ENCODE peak calls at places on chromosomes 13 and 19, in ten cellular contexts. S is A549, C is H1, P is tibial nerve, Q is stomach, R is SK-N-SH, M is sigmoid colon, F is suprapubic skin, K is transverse colon, G is upper lobe of left lung. Y is an unnamed sample.

GRCh38 chr13:101417043-101417406 is 717 bp upstream of the NALCN start:
- DNase-seq in S (peak; percentile 9), C (no peak), P (no peak), Q (no peak), R (peak; percentile 51), M (no peak), F (no peak), K (no peak), G (no peak), Y (no peak)

GRCh38 chr13:59774511-59774911 is 389.2 kb downstream of the DIAPH3 start:
- DNase-seq in S (no peak), C (no peak), P (no peak), Q (no peak), R (no peak), M (no peak), F (no peak), K (no peak), G (no peak), Y (no peak)

GRCh38 chr19:6221878-6222746 is 57.7 kb downstream of the MLLT1 start:
- DNase-seq in S (no peak), C (no peak), P (no peak), Q (peak; percentile 44), R (no peak), M (no peak), F (no peak), K (no peak), G (no peak), Y (peak; percentile 53)

GRCh38 chr13:72565893-72566292 is 161.5 kb downstream of the MZT1 start:
- DNase-seq in S (no peak), C (no peak), P (no peak), Q (no peak), R (peak; percentile 11), M (no peak), F (no peak), K (no peak), G (no peak), Y (no peak)

GRCh38 chr13:51151463-51151862 is 40.4 kb upstream of the C13orf42 start:
- DNase-seq in S (no peak), C (no peak), P (no peak), Q (no peak), R (no peak), M (no peak), F (no peak), K (no peak), G (no peak), Y (no peak)

GRCh38 chr19:39768334-39768733 is 10.3 kb upstream of the LEUTX start:
- DNase-seq in S (no peak), C (no peak), P (no peak), Q (no peak), R (no peak), M (no peak), F (no peak), K (no peak), G (peak; percentile 21), Y (no peak)

GRCh38 chr13:52010890-52011689 is at the start of gene ATP7B:
- DNase-seq in S (peak; percentile 31), C (peak; percentile 82), P (no peak), Q (no peak), R (peak; percentile 57), M (peak; percentile 68), F (no peak), K (peak; percentile 34), G (peak; percentile 26), Y (no peak)

GRCh38 chr19:13987101-13987890 is 18.8 kb downstream of the RFX1 start:
- DNase-seq in S (no peak), C (no peak), P (peak; percentile 27), Q (peak; percentile 45), R (peak; percentile 53), M (no peak), F (no peak), K (no peak), G (peak; percentile 88), Y (no peak)

GRCh38 chr13:24161010-24161775 is 673 bp downstream of the SPATA13 start:
- DNase-seq in S (no peak), C (peak; percentile 75), P (no peak), Q (peak; percentile 78), R (peak; percentile 65), M (peak; percentile 73), F (no peak), K (peak; percentile 58), G (no peak), Y (peak; percentile 52)

GRCh38 chr13:24162604-24163003 is 2.1 kb downstream of the SPATA13 start:
- DNase-seq in S (no peak), C (no peak), P (no peak), Q (no peak), R (no peak), M (no peak), F (no peak), K (no peak), G (no peak), Y (no peak)

GRCh38 chr13:24161980-24162517 is 1.5 kb downstream of the SPATA13 start:
- DNase-seq in S (no peak), C (no peak), P (no peak), Q (peak; percentile 80), R (no peak), M (no peak), F (no peak), K (peak; percentile 78), G (no peak), Y (no peak)

GRCh38 chr13:24159362-24159761 is 1.2 kb upstream of the SPATA13 start:
- DNase-seq in S (no peak), C (no peak), P (no peak), Q (no peak), R (no peak), M (no peak), F (no peak), K (no peak), G (no peak), Y (no peak)

GRCh38 chr13:24159921-24160324 is 597 bp upstream of the SPATA13 start:
- DNase-seq in S (no peak), C (peak; percentile 70), P (no peak), Q (no peak), R (peak; percentile 46), M (no peak), F (no peak), K (no peak), G (no peak), Y (no peak)
- H3K4me3 ChIP-seq in S (peak overlapping the region; percentile 69), C (peak overlapping the region; percentile 32), P (peak overlapping the region; percentile 97), Q (peak overlapping the region; percentile 78), R (peak overlapping the region; percentile 72), M (peak overlapping the region; percentile 71), F (peak overlapping the region; percentile 70), K (peak overlapping the region; percentile 84), G (peak overlapping the region; percentile 94), Y (peak overlapping the region; percentile 75)

GRCh38 chr19:48297975-48298374 is 27.4 kb upstream of the EMP3 start:
- DNase-seq in S (no peak), C (no peak), P (no peak), Q (no peak), R (no peak), M (no peak), F (no peak), K (no peak), G (no peak), Y (no peak)

GRCh38 chr19:48301886-48302599 is 23.3 kb upstream of the EMP3 start:
- DNase-seq in S (no peak), C (no peak), P (no peak), Q (no peak), R (no peak), M (no peak), F (no peak), K (no peak), G (no peak), Y (no peak)

GRCh38 chr19:48292798-48293197 is 22.9 kb downstream of the ZNF114 start:
- DNase-seq in S (no peak), C (no peak), P (no peak), Q (no peak), R (no peak), M (no peak), F (no peak), K (no peak), G (no peak), Y (no peak)

GRCh38 chr19:48295458-48295857 is 25.6 kb downstream of the ZNF114 start:
- DNase-seq in S (no peak), C (no peak), P (no peak), Q (no peak), R (no peak), M (no peak), F (no peak), K (no peak), G (no peak), Y (no peak)

DNA sequence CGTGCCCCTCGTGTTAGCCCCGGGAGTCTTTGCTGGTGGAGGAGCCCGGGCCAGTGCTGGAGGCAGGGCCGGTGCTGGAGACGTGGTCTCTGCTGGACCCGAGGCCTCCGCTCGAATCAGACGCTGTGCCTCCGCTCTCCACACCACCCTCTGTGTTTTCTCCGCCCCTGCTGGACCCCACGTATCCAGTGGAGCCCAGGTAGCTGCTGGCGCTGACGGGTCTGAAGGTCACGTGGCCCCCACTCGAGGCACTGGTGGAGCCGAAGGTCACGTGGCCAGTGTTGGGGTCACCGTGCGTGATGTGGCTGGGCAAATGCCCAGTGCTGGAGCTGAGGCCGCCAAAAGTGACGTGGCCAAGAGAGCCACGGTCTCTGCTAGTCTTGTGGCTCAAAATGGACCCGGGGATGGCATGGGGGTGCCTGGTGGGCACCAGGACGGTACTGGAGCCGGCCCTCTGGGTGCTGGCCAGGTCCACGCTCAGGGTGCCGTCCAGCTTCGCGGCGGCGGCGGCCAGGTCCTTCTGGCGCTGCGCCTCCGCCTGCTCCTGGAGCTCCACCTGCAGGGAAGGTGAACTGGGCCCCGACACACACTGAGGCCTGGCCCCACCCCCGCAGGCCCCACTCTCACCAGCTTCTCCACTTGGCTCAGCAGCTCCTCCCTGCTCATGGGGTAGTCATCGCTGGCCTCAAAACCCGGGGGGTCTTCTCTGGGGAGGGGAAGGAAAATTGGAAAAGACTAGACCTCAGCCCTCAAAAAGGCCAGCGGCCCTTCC is 27.3 kb downstream of the ZNF114 start:
- DNase-seq in S (no peak), C (peak; percentile 60), P (no peak), Q (no peak), R (no peak), M (no peak), F (no peak), K (no peak), G (no peak), Y (no peak)
- TF ChIP-seq EP300 in S (no peak), C (no peak), P (no peak), Q (no peak), R (no peak), M (no peak), F (no peak), K (no peak), G (no peak), Y (no peak)

DNA sequence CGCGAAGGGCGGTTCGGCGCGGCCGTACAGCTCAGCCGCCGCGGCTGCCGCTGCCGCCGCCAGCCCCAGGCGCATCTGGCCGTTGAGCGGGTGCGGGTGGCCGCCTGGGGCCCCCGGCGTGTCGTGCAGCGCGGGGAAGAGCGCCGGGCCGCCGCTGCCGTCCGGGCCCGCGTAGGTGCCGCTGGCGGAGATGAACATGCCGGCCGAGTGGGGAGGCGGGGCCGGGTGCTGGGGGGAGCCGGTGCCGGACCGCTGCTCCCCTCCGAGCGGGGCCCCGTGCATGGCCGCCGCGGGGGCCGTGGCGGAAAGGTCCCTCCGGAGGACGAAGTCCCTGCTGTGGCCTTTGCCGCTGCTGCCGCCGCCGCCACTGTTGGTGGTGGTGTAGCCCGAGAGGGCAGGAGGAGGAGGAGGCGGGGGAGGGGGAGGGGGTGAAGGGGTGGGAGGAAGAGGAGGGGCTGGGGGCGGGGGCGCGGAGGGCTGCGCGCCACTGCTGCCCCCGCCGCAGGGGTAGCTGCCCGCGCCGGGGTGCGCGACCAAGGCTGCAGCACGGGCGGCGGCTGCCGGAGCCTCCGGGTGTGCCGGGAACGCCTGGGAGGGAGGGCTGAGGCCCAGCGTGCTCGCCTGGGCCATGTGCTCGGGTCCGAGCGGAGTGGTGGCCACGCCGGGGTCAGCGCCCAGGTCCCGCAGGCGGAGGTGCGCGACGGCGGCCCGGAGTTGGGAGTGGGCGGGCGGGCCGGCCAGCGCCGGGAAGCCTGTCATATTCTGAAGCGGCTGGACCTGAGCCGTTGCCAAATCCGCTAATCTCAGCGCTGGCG is 599 bp downstream of the ZIC5 start:
- DNase-seq in S (no peak), C (peak; percentile 84), P (no peak), Q (no peak), R (peak; percentile 50), M (no peak), F (no peak), K (no peak), G (no peak), Y (no peak)
- H3K4me3 ChIP-seq in S (peak overlapping the region; percentile 95), C (peak overlapping the region; percentile 73), P (no peak overlapping the region), Q (peak overlapping the region; percentile 37), R (no peak overlapping the region), M (peak overlapping the region; percentile 25), F (peak overlapping the region; percentile 47), K (peak overlapping the region; percentile 47), G (peak overlapping the region; percentile 31), Y (peak overlapping the region; percentile 9)

GRCh38 chr19:42114412-42114811 is 17.8 kb downstream of the POU2F2 start:
- DNase-seq in S (no peak), C (no peak), P (no peak), Q (no peak), R (no peak), M (no peak), F (no peak), K (peak; percentile 76), G (no peak), Y (no peak)

GRCh38 chr19:42113641-42114348 is 18.5 kb downstream of the POU2F2 start:
- DNase-seq in S (peak; percentile 97), C (no peak), P (no peak), Q (no peak), R (no peak), M (no peak), F (no peak), K (no peak), G (no peak), Y (no peak)

GRCh38 chr19:42116308-42117075 is 15.8 kb downstream of the POU2F2 start:
- DNase-seq in S (no peak), C (no peak), P (no peak), Q (no peak), R (no peak), M (no peak), F (no peak), K (no peak), G (no peak), Y (no peak)

GRCh38 chr19:42115705-42116104 is 16.5 kb downstream of the POU2F2 start:
- DNase-seq in S (no peak), C (no peak), P (no peak), Q (no peak), R (no peak), M (no peak), F (no peak), K (no peak), G (no peak), Y (no peak)

GRCh38 chr19:42115219-42115618 is 17.0 kb downstream of the POU2F2 start:
- DNase-seq in S (no peak), C (no peak), P (no peak), Q (no peak), R (no peak), M (no peak), F (no peak), K (no peak), G (no peak), Y (no peak)
- TF ChIP-seq EP300 in S (no peak), C (no peak), P (no peak), Q (no peak), R (no peak), M (no peak), F (no peak), K (no peak), G (no peak), Y (no peak)